ENCODE peak calls at places on chromosomes 6 and 20, in ten cellular contexts. H is HTR-8/SVneo; W is mucosa of gallbladder; V is Kasumi-1; B is GOT3; Y is endodermal cell; R is NCI-H2107; P is stimulated activated CD4-positive, alpha-beta T cell treated with anti-CD3 and anti-CD28 coated beads, TNF-alpha, amount 100 ng/mL, for 1 hour; N is dermis blood vessel endothelial cell; K is mesenchymal stem cell. O is an unnamed sample.

GRCh38 chr6:12265795-12266194 is 24.4 kb upstream of the EDN1 start:
- DNase-seq in H (no peak), W (no peak), V (no peak), B (no peak), Y (no peak), R (no peak), P (no peak), N (no peak), K (peak; percentile 68), O (no peak)

GRCh38 chr6:152723398-152723797 is 25.7 kb downstream of the MYCT1 start:
- DNase-seq in H (no peak), W (no peak), V (no peak), B (peak; percentile 3), Y (no peak), R (no peak), P (no peak), N (peak; percentile 62), K (no peak), O (no peak)

GRCh38 chr20:17542993-17543412 is 11.8 kb upstream of the BFSP1 start:
- DNase-seq in H (no peak), W (no peak), V (no peak), B (no peak), Y (no peak), R (no peak), P (no peak), N (no peak), K (peak; percentile 13), O (no peak)

GRCh38 chr20:35598899-35599775 is 16.5 kb upstream of the SPAG4 start:
- DNase-seq in H (no peak), W (no peak), V (no peak), B (no peak), Y (no peak), R (no peak), P (no peak), N (no peak), K (no peak), O (no peak)

GRCh38 chr6:112163295-112164257 is 76.2 kb downstream of the FAM229B start:
- DNase-seq in H (peak; percentile 82), W (peak; percentile 62), V (peak; percentile 68), B (no peak), Y (peak; percentile 94), R (peak; percentile 49), P (peak; percentile 10), N (peak; percentile 49), K (peak; percentile 71), O (no peak)

GRCh38 chr6:31037692-31038091 is 27.4 kb downstream of the MUC22 start:
- DNase-seq in H (peak; percentile 22), W (no peak), V (no peak), B (no peak), Y (no peak), R (no peak), P (no peak), N (no peak), K (peak; percentile 25), O (no peak)

GRCh38 chr6:73156793-73157767 is 68.2 kb downstream of the KHDC1L start:
- DNase-seq in H (no peak), W (no peak), V (no peak), B (no peak), Y (no peak), R (no peak), P (no peak), N (no peak), K (no peak), O (no peak)

GRCh38 chr6:151400473-151400872 is 9.1 kb upstream of the ZBTB2 start:
- DNase-seq in H (no peak), W (no peak), V (no peak), B (no peak), Y (no peak), R (no peak), P (no peak), N (no peak), K (peak; percentile 29), O (no peak)

GRCh38 chr20:33299111-33299603 is 16.1 kb downstream of the BPIFB1 start:
- DNase-seq in H (peak; percentile 84), W (peak; percentile 43), V (peak; percentile 64), B (no peak), Y (peak; percentile 97), R (no peak), P (peak; percentile 5), N (peak; percentile 73), K (peak; percentile 42), O (no peak)

GRCh38 chr6:3419624-3420272 is 37.1 kb downstream of the SLC22A23 start:
- DNase-seq in H (no peak), W (no peak), V (no peak), B (no peak), Y (no peak), R (no peak), P (no peak), N (no peak), K (peak; percentile 43), O (no peak)

GRCh38 chr6:159045826-159046225 is 1.0 kb upstream of the TAGAP start:
- DNase-seq in H (no peak), W (peak; percentile 6), V (peak; percentile 41), B (no peak), Y (no peak), R (no peak), P (no peak), N (no peak), K (no peak), O (no peak)

GRCh38 chr6:157235600-157236039 is 87.7 kb downstream of the TMEM242 start:
- DNase-seq in H (no peak), W (peak; percentile 67), V (peak; percentile 68), B (no peak), Y (peak; percentile 90), R (no peak), P (no peak), N (peak; percentile 71), K (peak; percentile 60), O (no peak)

GRCh38 chr20:48739395-48740268 is 88.2 kb downstream of the PREX1 start:
- DNase-seq in H (no peak), W (no peak), V (no peak), B (no peak), Y (no peak), R (no peak), P (no peak), N (no peak), K (no peak), O (no peak)

GRCh38 chr6:3489032-3489757 is 32.3 kb upstream of the SLC22A23 start:
- DNase-seq in H (no peak), W (no peak), V (no peak), B (no peak), Y (peak; percentile 88), R (no peak), P (no peak), N (peak; percentile 72), K (no peak), O (no peak)

GRCh38 chr6:139349464-139350020 is 24.9 kb downstream of the CITED2 start:
- DNase-seq in H (no peak), W (no peak), V (no peak), B (no peak), Y (no peak), R (no peak), P (no peak), N (no peak), K (no peak), O (no peak)